ENCODE peak calls at places on chromosome X, in nine cellular contexts. W is CD8-positive, alpha-beta memory T cell; R is GM23248; C is psoas muscle; T is uterus; J is cardiac muscle cell; Q is GM12878; M is ascending aorta; Y is GM23338. B is an unnamed sample.

GRCh38 chrX:144648788-144649187 is 598.5 kb upstream of the SPANXN1 start:
- DNase-seq in W (no peak), R (no peak), C (no peak), T (no peak), J (no peak), Q (no peak), M (no peak), Y (no peak), B (no peak)

GRCh38 chrX:118976599-118977340 is 2.4 kb downstream of the LONRF3 start:
- DNase-seq in W (peak; percentile 2), R (peak; percentile 31), C (peak; percentile 47), T (peak; percentile 23), J (peak; percentile 16), Q (no peak), M (peak; percentile 74), Y (no peak), B (no peak)

GRCh38 chrX:150767475-150768131 is 74.4 kb downstream of the MTMR1 start:
- DNase-seq in W (no peak), R (peak; percentile 71), C (no peak), T (peak; percentile 29), J (peak; percentile 95), Q (no peak), M (no peak), Y (no peak), B (no peak)

GRCh38 chrX:150482537-150483217 is 85.7 kb upstream of the MTM1 start:
- DNase-seq in W (no peak), R (peak; percentile 73), C (no peak), T (no peak), J (peak; percentile 32), Q (no peak), M (no peak), Y (no peak), B (no peak)

GRCh38 chrX:154317391-154318000 is 21.9 kb downstream of the TKTL1 start:
- DNase-seq in W (no peak), R (peak; percentile 39), C (no peak), T (no peak), J (peak; percentile 53), Q (no peak), M (no peak), Y (peak; percentile 72), B (no peak)

GRCh38 chrX:152893631-152894610 is 3.9 kb upstream of the ZNF185 start:
- DNase-seq in W (no peak), R (no peak), C (no peak), T (no peak), J (no peak), Q (no peak), M (no peak), Y (no peak), B (peak; percentile 37)

GRCh38 chrX:13506574-13506973 is 62.8 kb upstream of the EGFL6 start:
- DNase-seq in W (peak; percentile 35), R (peak; percentile 60), C (peak; percentile 33), T (peak; percentile 34), J (peak; percentile 68), Q (no peak), M (no peak), Y (peak; percentile 46), B (no peak)

GRCh38 chrX:108070891-108071290 is 20.5 kb downstream of the PSMD10 start:
- DNase-seq in W (no peak), R (peak; percentile 60), C (no peak), T (no peak), J (peak; percentile 38), Q (no peak), M (no peak), Y (no peak), B (no peak)

GRCh38 chrX:51395807-51396728 is 63.4 kb downstream of the NUDT10 start:
- DNase-seq in W (peak; percentile 11), R (peak; percentile 12), C (no peak), T (peak; percentile 22), J (peak; percentile 13), Q (no peak), M (no peak), Y (peak; percentile 73), B (no peak)
- H3K4me3 ChIP-seq in W (peak overlapping the region; percentile 70), R (no peak overlapping the region), C (peak overlapping the region; percentile 51), T (peak overlapping the region; percentile 30), J (peak overlapping the region; percentile 15), Q (no peak overlapping the region), M (peak overlapping the region; percentile 61), Y (peak overlapping the region; percentile 55), B (peak overlapping the region; percentile 31)

GRCh38 chrX:50812995-50813842 is 775 bp downstream of the SHROOM4 start:
- DNase-seq in W (no peak), R (peak; percentile 77), C (peak; percentile 30), T (peak; percentile 14), J (peak; percentile 66), Q (no peak), M (peak; percentile 64), Y (peak; percentile 39), B (no peak)
- H3K27ac ChIP-seq in W (no peak overlapping the region), R (peak overlapping the region; percentile 37), C (peak overlapping the region; percentile 16), T (peak overlapping the region; percentile 54), J (no peak overlapping the region), Q (no peak overlapping the region), M (peak overlapping the region; percentile 56), Y (no peak overlapping the region), B (peak overlapping the region; percentile 84)

DNA sequence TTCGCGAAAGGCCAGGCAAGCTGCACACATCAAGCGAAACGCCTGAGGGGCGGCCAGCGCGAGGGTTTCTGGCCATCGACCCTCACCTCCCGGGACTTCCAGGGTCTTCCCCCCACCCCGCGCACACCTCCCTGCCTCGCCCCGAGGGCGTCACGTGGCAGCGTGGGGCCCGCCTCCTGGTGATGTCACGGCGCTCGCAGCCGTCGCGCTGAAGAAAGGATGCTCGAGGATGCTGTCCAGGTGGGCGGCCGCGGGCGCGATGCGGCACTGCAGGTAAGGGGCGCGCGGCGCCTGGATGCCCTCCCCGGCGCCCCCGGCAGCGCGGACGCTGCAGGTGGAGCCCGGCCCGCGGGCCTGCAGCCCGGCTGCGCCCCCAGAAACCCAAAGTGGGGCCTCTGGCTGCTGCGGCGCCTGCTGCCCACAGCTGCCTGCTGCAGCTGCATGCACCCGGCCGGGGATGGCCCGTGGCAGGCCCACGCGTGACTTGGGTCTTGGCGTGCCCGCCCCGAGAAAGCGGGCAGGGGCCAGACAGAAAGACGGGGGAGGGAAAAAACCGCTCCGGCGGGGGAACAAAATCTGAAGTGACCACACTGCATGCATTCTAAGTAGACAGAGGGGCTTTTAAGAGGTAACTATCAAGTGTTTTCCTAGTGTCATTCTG is 1.6 kb downstream of the CLCN4 start:
- DNase-seq in W (no peak), R (peak; percentile 48), C (peak; percentile 35), T (no peak), J (no peak), Q (no peak), M (no peak), Y (peak; percentile 68), B (peak; percentile 79)
- H3K4me3 ChIP-seq in W (no peak overlapping the region), R (peak overlapping the region; percentile 57), C (peak overlapping the region; percentile 63), T (no peak overlapping the region), J (peak overlapping the region; percentile 36), Q (no peak overlapping the region), M (peak overlapping the region; percentile 59), Y (peak overlapping the region; percentile 53), B (peak overlapping the region; percentile 51)

GRCh38 chrX:16839224-16839851 is 30.8 kb downstream of the RBBP7 start:
- DNase-seq in W (no peak), R (no peak), C (no peak), T (no peak), J (no peak), Q (no peak), M (no peak), Y (no peak), B (no peak)

GRCh38 chrX:16838202-16839066 is 31.7 kb downstream of the RBBP7 start:
- DNase-seq in W (no peak), R (peak; percentile 83), C (peak; percentile 26), T (no peak), J (peak; percentile 83), Q (no peak), M (peak; percentile 70), Y (no peak), B (peak; percentile 21)

GRCh38 chrX:16836371-16836770 is 33.8 kb downstream of the RBBP7 start:
- DNase-seq in W (no peak), R (peak; percentile 23), C (peak; percentile 37), T (no peak), J (no peak), Q (no peak), M (no peak), Y (peak; percentile 49), B (no peak)

GRCh38 chrX:16832301-16832700 is 37.9 kb downstream of the RBBP7 start:
- DNase-seq in W (no peak), R (no peak), C (no peak), T (no peak), J (no peak), Q (no peak), M (no peak), Y (no peak), B (no peak)

DNA sequence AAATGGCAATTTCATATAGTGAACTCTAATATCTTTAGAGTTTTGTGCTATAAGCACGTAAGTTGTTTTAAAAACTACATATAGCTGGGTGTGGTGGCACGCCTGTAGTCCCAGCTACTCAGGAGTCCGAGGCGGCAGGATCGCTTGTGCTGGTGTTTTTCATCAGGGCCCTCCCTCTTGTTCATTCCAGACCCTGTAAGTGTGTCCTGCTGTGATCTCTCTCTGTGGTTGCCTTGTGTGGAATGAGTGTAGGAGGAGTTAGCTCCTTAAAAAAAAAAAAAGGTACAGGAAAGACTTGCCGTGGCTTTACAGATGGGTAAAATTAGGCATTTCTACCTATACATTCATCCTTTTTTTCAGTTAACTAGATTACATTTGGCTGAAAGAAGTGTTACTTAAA is 35.4 kb downstream of the RBBP7 start:
- DNase-seq in W (no peak), R (no peak), C (no peak), T (no peak), J (no peak), Q (no peak), M (no peak), Y (no peak), B (no peak)
- H3K27ac ChIP-seq in W (no peak overlapping the region), R (no peak overlapping the region), C (no peak overlapping the region), T (no peak overlapping the region), J (peak overlapping the region; percentile 7), Q (no peak overlapping the region), M (no peak overlapping the region), Y (no peak overlapping the region), B (no peak overlapping the region)

DNA sequence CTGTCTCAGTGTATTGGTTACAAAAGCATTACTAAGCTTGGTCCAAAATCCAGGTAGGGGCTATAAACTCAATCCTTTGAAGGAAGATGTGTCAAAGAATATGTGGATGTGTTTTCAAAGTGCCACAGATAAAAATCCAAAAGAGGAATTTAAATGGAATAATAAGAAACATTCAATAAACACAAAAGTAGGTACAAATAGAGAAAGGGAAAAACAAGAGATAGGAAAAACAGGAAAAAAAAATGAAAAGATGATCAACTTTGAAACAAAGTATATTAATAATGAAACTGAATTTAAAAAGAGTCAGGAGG is 64.0 kb downstream of the PPP4R3C start:
- DNase-seq in W (no peak), R (no peak), C (no peak), T (no peak), J (no peak), Q (no peak), M (no peak), Y (no peak), B (no peak)
- H3K4me3 ChIP-seq in W (no peak overlapping the region), R (no peak overlapping the region), C (no peak overlapping the region), T (no peak overlapping the region), J (no peak overlapping the region), Q (no peak overlapping the region), M (no peak overlapping the region), Y (no peak overlapping the region), B (no peak overlapping the region)

GRCh38 chrX:2266445-2267349 is 234.1 kb downstream of the DHRSX start:
- DNase-seq in W (no peak), R (no peak), C (no peak), T (no peak), J (no peak), Q (no peak), M (no peak), Y (no peak), B (no peak)

GRCh38 chrX:2267890-2268289 is 232.9 kb downstream of the DHRSX start:
- DNase-seq in W (no peak), R (no peak), C (no peak), T (no peak), J (no peak), Q (no peak), M (no peak), Y (no peak), B (no peak)

GRCh38 chrX:2272337-2272736 is 228.4 kb downstream of the DHRSX start:
- DNase-seq in W (no peak), R (no peak), C (no peak), T (no peak), J (no peak), Q (no peak), M (no peak), Y (peak; percentile 26), B (no peak)
- H3K27ac ChIP-seq in W (no peak overlapping the region), R (no peak overlapping the region), C (no peak overlapping the region), T (no peak overlapping the region), J (no peak overlapping the region), Q (no peak overlapping the region), M (no peak overlapping the region), Y (peak overlapping the region; percentile 74), B (no peak overlapping the region)

B was measured in dorsolateral prefrontal cortex.